ENCODE peak calls at places on chromosomes 12 and 14, in seven cellular contexts. L is HepG2, J is OCI-LY7, P is neural progenitor cell, T is GM23248, K is K562, E is GM23338. Z is an unnamed sample.

GRCh38 chr12:109308534-109309440 is at the start of gene FOXN4:
- DNase-seq in P (peak; percentile 81), E (peak; percentile 71), L (no peak), K (no peak), J (peak; percentile 41), T (no peak), Z (no peak)

GRCh38 chr12:23204933-23205778 is 580.2 kb downstream of the ETNK1 start:
- DNase-seq in T (peak; percentile 73), L (peak; percentile 54), P (peak; percentile 45), K (peak; percentile 68), J (peak; percentile 67), E (peak; percentile 72), Z (peak; percentile 81)

GRCh38 chr14:78254911-78255431 is 84.8 kb downstream of the NRXN3 start:
- DNase-seq in P (no peak), J (no peak), K (no peak), E (no peak), T (peak; percentile 88), L (no peak), Z (no peak)

GRCh38 chr12:60052483-60052882 is 456.7 kb downstream of the SLC16A7 start:
- DNase-seq in L (no peak), P (no peak), E (no peak), T (no peak), K (no peak), J (no peak), Z (no peak)

GRCh38 chr14:104425171-104425681 is 154.3 kb upstream of the C14orf180 start:
- DNase-seq in P (no peak), T (no peak), K (no peak), J (no peak), E (no peak), L (no peak), Z (no peak)

GRCh38 chr12:111692575-111693210 is 6.8 kb downstream of the ACAD10 start:
- DNase-seq in K (peak; percentile 45), J (peak; percentile 23), T (peak; percentile 66), L (no peak), E (peak; percentile 71), P (no peak), Z (peak; percentile 46)

GRCh38 chr12:75970310-75970709 is 61.3 kb downstream of the PHLDA1 start:
- DNase-seq in K (no peak), T (no peak), J (no peak), L (no peak), P (no peak), E (no peak), Z (peak; percentile 32)

GRCh38 chr14:101992708-101993107 is 28.3 kb downstream of the DYNC1H1 start:
- DNase-seq in E (no peak), P (no peak), J (peak; percentile 82), L (no peak), K (no peak), T (no peak), Z (peak; percentile 62)

GRCh38 chr12:30691122-30691879 is 4.4 kb downstream of the IPO8 start:
- DNase-seq in K (no peak), T (peak; percentile 92), E (no peak), J (no peak), L (peak; percentile 41), P (no peak), Z (no peak)

GRCh38 chr12:62581288-62582064 is 114.8 kb downstream of the MON2 start:
- DNase-seq in T (peak; percentile 74), J (peak; percentile 52), P (peak; percentile 51), L (peak; percentile 28), E (peak; percentile 71), K (peak; percentile 19), Z (peak; percentile 72)

GRCh38 chr12:103241184-103241583 is 254.6 kb downstream of the C12orf42 start:
- DNase-seq in J (no peak), E (no peak), K (no peak), T (no peak), L (no peak), P (no peak), Z (no peak)

GRCh38 chr12:71469235-71469873 is 29.8 kb downstream of the LGR5 start:
- DNase-seq in J (no peak), E (peak; percentile 30), P (peak; percentile 66), L (peak; percentile 55), T (peak; percentile 9), K (peak; percentile 11), Z (no peak)

GRCh38 chr14:90645842-90646443 is 170.3 kb downstream of the TTC7B start:
- DNase-seq in J (no peak), E (peak; percentile 81), L (peak; percentile 32), K (no peak), P (peak; percentile 33), T (no peak), Z (no peak)

GRCh38 chr12:92593734-92594402 is 108.9 kb upstream of the PLEKHG7 start:
- DNase-seq in T (peak; percentile 96), K (no peak), E (no peak), L (peak; percentile 54), J (peak; percentile 84), P (no peak), Z (peak; percentile 46)

GRCh38 chr14:99822800-99823455 is 29.7 kb downstream of the EML1 start:
- DNase-seq in J (no peak), T (no peak), L (no peak), P (no peak), E (no peak), K (no peak), Z (no peak)

GRCh38 chr14:90439874-90440442 is 43.1 kb downstream of the CALM1 start:
- DNase-seq in L (no peak), J (no peak), P (peak; percentile 34), T (peak; percentile 10), E (peak; percentile 60), K (no peak), Z (no peak)

GRCh38 chr14:73173092-73173735 is 36.9 kb downstream of the PSEN1 start:
- DNase-seq in P (peak; percentile 35), K (peak; percentile 8), J (peak; percentile 72), E (peak; percentile 37), L (peak; percentile 24), T (peak; percentile 70), Z (peak; percentile 88)

GRCh38 chr12:4277856-4278581 is 4.5 kb downstream of the CCND2 start:
- DNase-seq in E (no peak), L (no peak), P (no peak), J (no peak), K (no peak), T (no peak), Z (no peak)
- H4K20me1 ChIP-seq in E (peaks cover 48% of the 10 kb centered on the region), L (no peaks in the 10 kb centered on the region), P (peaks cover 72% of the 10 kb centered on the region), J (no peaks in the 10 kb centered on the region), K (no peaks in the 10 kb centered on the region), T (no peaks in the 10 kb centered on the region), Z (no peaks in the 10 kb centered on the region)

DNA sequence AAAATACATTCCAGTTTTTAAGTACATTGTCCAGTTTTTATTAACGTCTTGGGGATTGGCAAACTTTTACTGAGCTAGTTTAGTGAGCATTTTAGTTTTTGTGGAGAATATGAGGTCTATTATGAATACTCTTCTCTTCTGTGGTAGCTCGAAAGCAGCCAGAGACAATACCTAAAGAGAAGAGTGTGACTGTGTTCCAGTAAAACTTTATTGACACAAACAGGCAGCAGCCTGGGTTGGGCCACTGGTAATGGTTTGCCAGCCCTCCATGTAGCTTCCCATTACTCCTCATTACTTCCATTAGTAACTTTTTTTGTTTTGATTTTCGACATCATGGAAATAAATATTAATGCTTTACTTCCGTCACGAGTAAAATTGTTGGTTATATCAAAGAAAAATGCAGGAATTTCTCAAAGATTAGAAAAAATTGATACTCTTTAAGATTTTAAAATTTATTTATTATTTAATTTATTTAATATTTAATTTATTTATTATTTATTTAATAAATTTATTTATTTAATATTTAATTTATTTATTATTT is 19.6 kb downstream of the RMST start:
- DNase-seq in T (no peak), E (no peak), J (no peak), K (no peak), L (no peak), P (no peak), Z (no peak)
- H4K20me1 ChIP-seq in T (no peaks in the 10 kb centered on the region), E (peaks cover 26% of the 10 kb centered on the region), J (no peaks in the 10 kb centered on the region), K (no peaks in the 10 kb centered on the region), L (no peaks in the 10 kb centered on the region), P (peaks cover 6% of the 10 kb centered on the region), Z (no peaks in the 10 kb centered on the region)

GRCh38 chr12:128794661-128795529 is 28.9 kb downstream of the SLC15A4 start:
- DNase-seq in L (no peak), E (no peak), K (no peak), T (no peak), P (no peak), J (peak; percentile 83), Z (no peak)

GRCh38 chr12:128796439-128797118 is 27.2 kb downstream of the SLC15A4 start:
- DNase-seq in T (no peak), L (no peak), E (no peak), P (no peak), K (no peak), J (peak; percentile 82), Z (peak; percentile 67)

GRCh38 chr12:128795530-128796361 is 28.0 kb downstream of the SLC15A4 start:
- DNase-seq in P (no peak), L (no peak), T (no peak), E (no peak), K (no peak), J (peak; percentile 91), Z (peak; percentile 74)

GRCh38 chr12:128798543-128799341 is 25.0 kb downstream of the SLC15A4 start:
- DNase-seq in E (no peak), K (no peak), P (no peak), J (no peak), L (no peak), T (no peak), Z (peak; percentile 43)

DNA sequence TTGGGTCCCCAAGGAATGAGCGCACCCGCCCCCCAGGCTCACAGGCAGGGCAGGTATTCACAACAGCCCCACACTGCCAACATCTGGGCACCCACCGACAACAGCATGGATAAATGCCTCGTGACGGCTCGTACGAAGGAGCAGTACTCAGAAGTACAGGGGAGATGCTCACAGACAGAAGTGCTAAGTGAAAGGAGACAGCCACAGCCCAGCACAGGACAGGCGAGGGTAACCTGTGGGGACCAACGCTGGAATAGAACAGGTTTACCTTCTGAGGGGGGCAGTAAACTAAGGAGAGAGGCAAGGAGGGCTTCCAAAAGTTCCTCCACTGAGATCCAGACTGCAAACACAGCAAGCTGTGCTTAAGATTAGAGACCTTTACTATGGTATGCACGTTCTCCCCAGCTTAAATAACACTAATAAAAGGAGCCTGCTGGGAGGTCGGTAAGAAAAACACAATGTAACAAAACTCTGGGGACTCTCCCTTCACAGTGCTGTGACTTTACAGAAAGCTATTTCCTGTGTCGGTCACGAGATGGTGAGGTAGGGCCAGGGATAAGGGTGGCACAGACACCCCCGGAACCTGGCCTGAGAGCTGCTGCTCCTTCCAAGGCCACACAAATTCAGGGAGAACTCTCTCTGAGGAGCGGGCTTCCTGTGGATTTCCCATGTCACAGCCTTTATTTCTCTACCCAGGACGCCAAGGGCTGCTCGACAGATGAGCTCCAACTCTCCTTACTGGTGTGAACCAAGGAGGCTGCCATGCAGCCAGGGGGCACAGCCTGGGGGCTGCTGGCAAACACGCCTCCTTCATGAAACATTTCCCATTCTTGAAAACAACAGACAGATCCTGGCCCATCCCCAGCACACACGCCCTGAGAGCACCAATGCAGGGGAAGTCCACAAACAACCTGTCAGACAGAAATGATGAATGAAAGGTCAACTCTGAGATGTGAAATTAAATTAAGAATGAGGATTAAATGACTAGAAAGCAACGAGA is 26.3 kb downstream of the SLC15A4 start:
- DNase-seq in T (no peak), J (peak; percentile 46), K (no peak), P (peak; percentile 57), L (no peak), E (no peak), Z (no peak)
- H4K20me1 ChIP-seq in T (no peaks in the 10 kb centered on the region), J (peaks cover 8% of the 10 kb centered on the region), K (no peaks in the 10 kb centered on the region), P (peaks cover 63% of the 10 kb centered on the region), L (peaks cover 6% of the 10 kb centered on the region), E (peaks cover 3% of the 10 kb centered on the region), Z (peaks cover 11% of the 10 kb centered on the region)

DNA sequence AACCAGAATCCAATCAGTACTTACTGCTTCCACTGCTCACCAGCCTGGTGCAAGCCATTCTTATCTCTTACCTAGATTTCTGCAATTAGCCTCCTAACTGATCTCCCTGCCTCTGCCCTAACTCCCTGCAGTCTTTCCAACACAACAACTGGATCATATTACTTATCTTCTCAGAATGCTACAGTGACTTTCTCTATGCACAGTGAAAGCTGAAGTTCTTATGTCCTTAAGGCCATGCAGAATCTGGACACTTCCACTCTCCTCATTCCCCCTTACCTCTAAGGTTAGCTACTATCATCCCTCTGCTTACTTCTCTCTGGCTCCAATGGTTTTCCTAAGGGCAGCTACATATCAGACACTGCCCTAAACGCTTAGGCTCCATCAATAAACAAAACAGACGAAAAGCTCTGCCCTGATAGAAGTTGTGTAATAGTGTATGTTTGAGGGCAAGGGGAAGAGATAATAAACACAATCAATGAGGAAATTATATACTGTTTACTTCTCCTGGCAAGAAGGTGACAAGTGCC is 4.0 kb downstream of the KTN1 start:
- DNase-seq in T (no peak), K (no peak), J (no peak), P (no peak), E (no peak), L (peak; percentile 27), Z (no peak)
- H4K20me1 ChIP-seq in T (peaks cover 26% of the 10 kb centered on the region), K (peaks cover 15% of the 10 kb centered on the region), J (peaks cover 63% of the 10 kb centered on the region), P (peaks cover 86% of the 10 kb centered on the region), E (peaks cover 48% of the 10 kb centered on the region), L (peaks cover 79% of the 10 kb centered on the region), Z (peaks cover 69% of the 10 kb centered on the region)

Z was measured in Karpas-422.